ENCODE peak calls at places on chromosomes 13 and 19, in six cellular contexts. U is ELR, M is head of caudate nucleus, J is progenitor cell of endocrine pancreas, X is GM10248, R is RCC 7860. E is an unnamed sample.

GRCh38 chr19:4371209-4371897 is 28.0 kb downstream of the MPND start:
- DNase-seq in U (no peak), M (no peak), J (no peak), X (no peak), R (no peak), E (no peak)

GRCh38 chr19:18763674-18764590 is 27.2 kb downstream of the COMP start:
- DNase-seq in U (peak; percentile 93), M (no peak), J (no peak), X (no peak), R (peak; percentile 89), E (no peak)

GRCh38 chr13:19960673-19961015 is 2.1 kb downstream of the ZMYM2 start:
- DNase-seq in U (peak; percentile 7), M (no peak), J (no peak), X (no peak), R (no peak), E (no peak)

GRCh38 chr13:106919638-106920037 is 351.7 kb upstream of the ARGLU1 start:
- DNase-seq in U (no peak), M (no peak), J (no peak), X (no peak), R (no peak), E (no peak)

GRCh38 chr13:35768126-35768525 is 291.6 kb upstream of the MAB21L1 start:
- DNase-seq in U (no peak), M (no peak), J (no peak), X (no peak), R (no peak), E (no peak)

GRCh38 chr13:35342440-35342839 is 134.0 kb downstream of the MAB21L1 start:
- DNase-seq in U (no peak), M (no peak), J (no peak), X (no peak), R (no peak), E (no peak)

GRCh38 chr13:28137556-28137955 is 789 bp upstream of the PAN3 start:
- DNase-seq in U (peak; percentile 24), M (no peak), J (no peak), X (no peak), R (no peak), E (no peak)

GRCh38 chr19:31253816-31254551 is 95.3 kb downstream of the TSHZ3 start:
- DNase-seq in U (no peak), M (no peak), J (no peak), X (no peak), R (no peak), E (no peak)

GRCh38 chr13:83498045-83498444 is 384.2 kb downstream of the SLITRK1 start:
- DNase-seq in U (peak; percentile 50), M (no peak), J (no peak), X (no peak), R (no peak), E (no peak)

GRCh38 chr19:33868821-33869412 is 72.2 kb downstream of the KCTD15 start:
- DNase-seq in U (peak; percentile 26), M (peak; percentile 47), J (no peak), X (no peak), R (no peak), E (no peak)

GRCh38 chr19:58559275-58560006 is 1.0 kb upstream of the UBE2M start:
- DNase-seq in U (peak; percentile 89), M (peak; percentile 86), J (peak; percentile 74), X (peak; percentile 88), R (peak; percentile 82), E (peak; percentile 93)

GRCh38 chr13:58406545-58406944 is 775.0 kb downstream of the PCDH17 start:
- DNase-seq in U (no peak), M (no peak), J (no peak), X (no peak), R (no peak), E (no peak)

GRCh38 chr13:24670927-24671326 is 9.3 kb upstream of the ATP12A start:
- DNase-seq in U (peak; percentile 64), M (no peak), J (no peak), X (no peak), R (no peak), E (no peak)

E was measured in GM13977.